ENCODE peak calls at places on chromosomes 12 and 14, in six cellular contexts. One of them, this sample, is unnamed.

GRCh38 chr14:96274122-96274910 is 18.3 kb downstream of the BDKRB1 start:
- DNase-seq in T follicular helper cell: no peak
- DNase-seq in type B pancreatic cell: no peak
- DNase-seq in activated T-cell treated with anti-CD3 and anti-CD28 coated beads for 24 hours: no peak
- DNase-seq in hypothalamus: no peak
- DNase-seq in fibroblast of villous mesenchyme: peak
- DNase-seq in this sample: peak

GRCh38 chr12:30989754-30990153 is 63.2 kb downstream of the TSPAN11 start:
- DNase-seq in T follicular helper cell: no peak
- DNase-seq in type B pancreatic cell: no peak
- DNase-seq in activated T-cell treated with anti-CD3 and anti-CD28 coated beads for 24 hours: no peak
- DNase-seq in hypothalamus: no peak
- DNase-seq in fibroblast of villous mesenchyme: peak
- DNase-seq in this sample: no peak

GRCh38 chr12:5503774-5504173 is 71.9 kb downstream of the NTF3 start:
- DNase-seq in T follicular helper cell: no peak
- DNase-seq in type B pancreatic cell: no peak
- DNase-seq in activated T-cell treated with anti-CD3 and anti-CD28 coated beads for 24 hours: no peak
- DNase-seq in hypothalamus: no peak
- DNase-seq in fibroblast of villous mesenchyme: no peak
- DNase-seq in this sample: no peak

GRCh38 chr12:7142057-7142644 is 12.0 kb downstream of the CLSTN3 start:
- DNase-seq in T follicular helper cell: peak
- DNase-seq in type B pancreatic cell: no peak
- DNase-seq in activated T-cell treated with anti-CD3 and anti-CD28 coated beads for 24 hours: peak
- DNase-seq in hypothalamus: no peak
- DNase-seq in fibroblast of villous mesenchyme: peak
- DNase-seq in this sample: no peak

GRCh38 chr14:99676657-99677056 is 7.4 kb upstream of the CYP46A1 start:
- DNase-seq in T follicular helper cell: no peak
- DNase-seq in type B pancreatic cell: no peak
- DNase-seq in activated T-cell treated with anti-CD3 and anti-CD28 coated beads for 24 hours: no peak
- DNase-seq in hypothalamus: no peak
- DNase-seq in fibroblast of villous mesenchyme: no peak
- DNase-seq in this sample: no peak

GRCh38 chr12:2682301-2683282 is 112.2 kb upstream of the FKBP4 start:
- DNase-seq in T follicular helper cell: peak
- DNase-seq in type B pancreatic cell: no peak
- DNase-seq in activated T-cell treated with anti-CD3 and anti-CD28 coated beads for 24 hours: no peak
- DNase-seq in hypothalamus: no peak
- DNase-seq in fibroblast of villous mesenchyme: peak
- DNase-seq in this sample: no peak

GRCh38 chr12:8077207-8077606 is 4.9 kb upstream of the NECAP1 start:
- DNase-seq in T follicular helper cell: no peak
- DNase-seq in type B pancreatic cell: no peak
- DNase-seq in activated T-cell treated with anti-CD3 and anti-CD28 coated beads for 24 hours: no peak
- DNase-seq in hypothalamus: no peak
- DNase-seq in fibroblast of villous mesenchyme: peak
- DNase-seq in this sample: no peak

GRCh38 chr14:69663322-69663686 is 51.9 kb downstream of the SUSD6 start:
- DNase-seq in T follicular helper cell: no peak
- DNase-seq in type B pancreatic cell: no peak
- DNase-seq in activated T-cell treated with anti-CD3 and anti-CD28 coated beads for 24 hours: no peak
- DNase-seq in hypothalamus: no peak
- DNase-seq in fibroblast of villous mesenchyme: no peak
- DNase-seq in this sample: no peak

GRCh38 chr12:6295187-6295811 is 15.2 kb upstream of the PLEKHG6 start:
- DNase-seq in T follicular helper cell: no peak
- DNase-seq in type B pancreatic cell: no peak
- DNase-seq in activated T-cell treated with anti-CD3 and anti-CD28 coated beads for 24 hours: no peak
- DNase-seq in hypothalamus: no peak
- DNase-seq in fibroblast of villous mesenchyme: peak
- DNase-seq in this sample: peak

GRCh38 chr14:75542585-75543091 is 20.4 kb downstream of the BATF start:
- DNase-seq in T follicular helper cell: peak
- DNase-seq in type B pancreatic cell: no peak
- DNase-seq in activated T-cell treated with anti-CD3 and anti-CD28 coated beads for 24 hours: peak
- DNase-seq in hypothalamus: no peak
- DNase-seq in fibroblast of villous mesenchyme: peak
- DNase-seq in this sample: no peak

GRCh38 chr14:104285483-104285790 is 147.1 kb downstream of the KIF26A start:
- DNase-seq in T follicular helper cell: no peak
- DNase-seq in type B pancreatic cell: no peak
- DNase-seq in activated T-cell treated with anti-CD3 and anti-CD28 coated beads for 24 hours: no peak
- DNase-seq in hypothalamus: no peak
- DNase-seq in fibroblast of villous mesenchyme: no peak
- DNase-seq in this sample: no peak

GRCh38 chr12:75766263-75767160 is 255.1 kb upstream of the KRR1 start:
- DNase-seq in T follicular helper cell: no peak
- DNase-seq in type B pancreatic cell: no peak
- DNase-seq in activated T-cell treated with anti-CD3 and anti-CD28 coated beads for 24 hours: no peak
- DNase-seq in hypothalamus: no peak
- DNase-seq in fibroblast of villous mesenchyme: peak
- DNase-seq in this sample: no peak